ENCODE peak calls at places on chromosomes 16 and 17, in seven cellular contexts. One of them, this sample, is unnamed.

GRCh38 chr16:4415538-4416199 is 727 bp downstream of the CORO7 start:
- DNase-seq in neural progenitor cell: peak; percentile 46
- DNase-seq in PC-9: peak; percentile 46
- DNase-seq in fibroblast of lung: no peak
- DNase-seq in GM23248: peak; percentile 62
- DNase-seq in HCT116: no peak
- DNase-seq in H1: peak; percentile 67
- DNase-seq in this sample: no peak

GRCh38 chr17:63162406-63163157 is 196.5 kb downstream of the TANC2 start:
- DNase-seq in fibroblast of lung: no peak
- DNase-seq in H1: no peak
- DNase-seq in neural progenitor cell: no peak
- DNase-seq in GM23248: no peak
- DNase-seq in HCT116: no peak
- DNase-seq in PC-9: no peak
- DNase-seq in this sample: no peak

GRCh38 chr16:5024632-5025031 is 9.1 kb downstream of the NAGPA start:
- DNase-seq in neural progenitor cell: peak; percentile 37
- DNase-seq in PC-9: peak; percentile 29
- DNase-seq in HCT116: peak; percentile 24
- DNase-seq in fibroblast of lung: peak; percentile 16
- DNase-seq in GM23248: peak; percentile 31
- DNase-seq in H1: no peak
- DNase-seq in this sample: peak; percentile 45

GRCh38 chr17:34613064-34614019 is 34.0 kb downstream of the TMEM132E start:
- DNase-seq in fibroblast of lung: no peak
- DNase-seq in neural progenitor cell: peak; percentile 65
- DNase-seq in HCT116: no peak
- DNase-seq in H1: peak; percentile 54
- DNase-seq in PC-9: no peak
- DNase-seq in GM23248: peak; percentile 5
- DNase-seq in this sample: no peak

GRCh38 chr16:67294927-67295326 is 15.6 kb downstream of the PLEKHG4 start:
- DNase-seq in GM23248: peak; percentile 66
- DNase-seq in fibroblast of lung: peak; percentile 56
- DNase-seq in H1: no peak
- DNase-seq in neural progenitor cell: no peak
- DNase-seq in HCT116: no peak
- DNase-seq in PC-9: no peak
- DNase-seq in this sample: no peak

GRCh38 chr17:82483836-82484235 is 25.3 kb downstream of the NARF start:
- DNase-seq in HCT116: no peak
- DNase-seq in PC-9: no peak
- DNase-seq in GM23248: no peak
- DNase-seq in fibroblast of lung: no peak
- DNase-seq in H1: no peak
- DNase-seq in neural progenitor cell: no peak
- DNase-seq in this sample: no peak

GRCh38 chr17:39699818-39700147 is at the start of gene ERBB2:
- DNase-seq in neural progenitor cell: peak; percentile 85
- DNase-seq in PC-9: peak; percentile 66
- DNase-seq in GM23248: peak; percentile 84
- DNase-seq in fibroblast of lung: peak; percentile 73
- DNase-seq in H1: peak; percentile 67
- DNase-seq in HCT116: peak; percentile 57
- DNase-seq in this sample: peak; percentile 74

GRCh38 chr17:69501591-69502468 is 87.3 kb downstream of the MAP2K6 start:
- DNase-seq in neural progenitor cell: peak; percentile 27
- DNase-seq in GM23248: peak; percentile 68
- DNase-seq in PC-9: no peak
- DNase-seq in fibroblast of lung: peak; percentile 99
- DNase-seq in H1: no peak
- DNase-seq in HCT116: no peak
- DNase-seq in this sample: peak; percentile 20

GRCh38 chr17:77803726-77804125 is 154.8 kb upstream of the TNRC6C start:
- DNase-seq in neural progenitor cell: no peak
- DNase-seq in HCT116: no peak
- DNase-seq in fibroblast of lung: no peak
- DNase-seq in H1: no peak
- DNase-seq in GM23248: no peak
- DNase-seq in PC-9: no peak
- DNase-seq in this sample: no peak

GRCh38 chr16:54288592-54289241 is 2.1 kb upstream of the IRX3 start:
- DNase-seq in fibroblast of lung: no peak
- DNase-seq in GM23248: no peak
- DNase-seq in PC-9: no peak
- DNase-seq in H1: no peak
- DNase-seq in neural progenitor cell: peak; percentile 32
- DNase-seq in HCT116: no peak
- DNase-seq in this sample: no peak

GRCh38 chr16:68232335-68232734 is 3.6 kb downstream of the ESRP2 start:
- DNase-seq in fibroblast of lung: no peak
- DNase-seq in GM23248: no peak
- DNase-seq in HCT116: no peak
- DNase-seq in H1: no peak
- DNase-seq in neural progenitor cell: no peak
- DNase-seq in PC-9: no peak
- DNase-seq in this sample: no peak

DNA sequence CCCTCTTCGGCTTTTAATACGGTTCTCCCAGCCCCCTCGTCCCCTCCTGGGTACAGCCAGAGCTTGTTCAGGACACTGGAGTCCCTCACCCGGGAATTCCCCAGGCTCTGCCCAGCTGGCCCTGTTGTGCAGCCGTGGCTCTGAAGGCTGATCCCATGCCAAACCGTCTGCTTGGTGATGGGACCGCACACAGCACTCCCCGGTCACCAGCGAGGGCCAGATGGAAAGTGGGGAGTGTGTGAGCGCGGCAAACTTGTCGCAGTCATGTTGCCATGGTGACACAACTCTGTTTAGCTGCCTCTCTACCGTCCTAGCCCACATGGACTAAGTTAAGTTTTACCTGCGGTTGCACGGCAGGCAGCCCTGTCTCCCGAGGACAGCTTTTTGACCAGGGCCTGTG is 107.9 kb downstream of the RAP1GAP2 start:
- DNase-seq in H1: no peak
- DNase-seq in PC-9: no peak
- DNase-seq in neural progenitor cell: peak; percentile 56
- DNase-seq in fibroblast of lung: no peak
- DNase-seq in GM23248: peak; percentile 58
- DNase-seq in HCT116: no peak
- DNase-seq in this sample: no peak
- H2AFZ ChIP-seq in H1: no peak overlapping the region
- H2AFZ ChIP-seq in PC-9: no peak overlapping the region
- H2AFZ ChIP-seq in neural progenitor cell: no peak overlapping the region
- H2AFZ ChIP-seq in fibroblast of lung: no peak overlapping the region
- H2AFZ ChIP-seq in GM23248: no peak overlapping the region
- H2AFZ ChIP-seq in HCT116: no peak overlapping the region
- H2AFZ ChIP-seq in this sample: no peak overlapping the region

DNA sequence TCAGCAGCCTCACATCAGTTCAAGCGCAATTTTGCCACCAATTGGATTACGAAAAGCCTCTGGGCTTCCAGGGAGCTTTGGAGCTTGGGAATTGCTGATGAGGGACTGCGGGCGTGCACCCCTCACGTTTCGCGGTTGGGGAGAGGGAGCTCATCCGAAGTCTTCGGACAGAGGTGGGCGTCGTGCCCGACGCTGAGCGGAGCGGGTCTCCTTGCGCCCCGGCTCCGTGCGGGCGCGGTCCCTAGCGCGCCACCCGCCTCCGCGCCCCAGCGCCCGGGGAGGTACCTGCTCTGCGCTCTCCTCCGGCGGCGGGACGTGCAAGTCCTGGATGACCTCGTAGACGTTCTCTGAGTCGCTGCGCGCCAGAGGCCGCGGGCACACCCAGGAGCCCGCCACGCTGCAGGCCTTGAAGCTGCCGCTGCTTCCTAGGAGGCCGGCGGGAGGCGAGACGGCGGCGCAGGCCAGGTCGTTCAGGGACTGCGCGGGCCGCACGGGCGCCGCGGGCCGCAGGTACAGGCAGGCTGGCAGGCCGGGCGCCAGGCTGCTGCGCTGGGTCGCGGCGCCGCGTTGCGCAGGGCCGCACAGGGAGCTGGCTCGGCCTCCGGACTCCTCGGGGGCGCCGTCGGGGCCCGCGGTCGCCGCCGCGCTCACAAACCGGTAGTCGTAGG is 3.2 kb downstream of the ARHGAP27 start:
- DNase-seq in fibroblast of lung: no peak
- DNase-seq in neural progenitor cell: peak; percentile 69
- DNase-seq in GM23248: peak; percentile 46
- DNase-seq in HCT116: no peak
- DNase-seq in H1: peak; percentile 77
- DNase-seq in PC-9: no peak
- DNase-seq in this sample: no peak
- H3K4me1 ChIP-seq in fibroblast of lung: peaks cover 9% of the 10 kb centered on the region
- H3K4me1 ChIP-seq in neural progenitor cell: peaks cover 19% of the 10 kb centered on the region
- H3K4me1 ChIP-seq in GM23248: peaks cover 4% of the 10 kb centered on the region
- H3K4me1 ChIP-seq in HCT116: peaks cover 14% of the 10 kb centered on the region
- H3K4me1 ChIP-seq in H1: peaks cover 16% of the 10 kb centered on the region
- H3K4me1 ChIP-seq in PC-9: peaks cover 36% of the 10 kb centered on the region
- H3K4me1 ChIP-seq in this sample: peaks cover 26% of the 10 kb centered on the region

DNA sequence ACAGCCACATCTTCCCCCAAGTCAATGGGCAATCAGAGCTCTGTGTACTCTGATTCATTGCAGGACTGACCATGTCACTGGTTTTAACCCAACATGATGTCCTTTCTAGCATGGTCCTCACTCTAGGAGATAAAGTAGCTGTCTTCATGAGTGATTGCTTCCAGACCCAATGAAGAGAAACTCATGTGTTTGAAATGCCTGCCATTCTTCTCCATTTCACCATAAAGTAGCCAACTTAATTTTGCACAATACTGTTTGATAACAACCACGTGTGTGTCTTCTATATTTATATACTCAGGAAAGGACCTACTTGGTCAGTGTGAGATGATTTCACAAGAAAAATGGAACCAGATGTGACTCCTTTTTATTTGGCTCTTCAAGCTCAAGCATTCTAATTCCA is 172.5 kb downstream of the AXIN2 start:
- DNase-seq in neural progenitor cell: no peak
- DNase-seq in fibroblast of lung: no peak
- DNase-seq in H1: no peak
- DNase-seq in GM23248: peak; percentile 42
- DNase-seq in PC-9: no peak
- DNase-seq in HCT116: no peak
- DNase-seq in this sample: no peak
- TF ChIP-seq EZH2 in neural progenitor cell: no peak
- TF ChIP-seq EZH2 in fibroblast of lung: no peak
- TF ChIP-seq EZH2 in H1: no peak
- TF ChIP-seq EZH2 in GM23248: no peak
- TF ChIP-seq EZH2 in PC-9: no peak
- TF ChIP-seq EZH2 in HCT116: no peak
- TF ChIP-seq EZH2 in this sample: no peak

GRCh38 chr16:49998991-49999390 is 26.0 kb upstream of the CNEP1R1 start:
- DNase-seq in H1: no peak
- DNase-seq in PC-9: no peak
- DNase-seq in HCT116: no peak
- DNase-seq in fibroblast of lung: no peak
- DNase-seq in neural progenitor cell: no peak
- DNase-seq in GM23248: no peak
- DNase-seq in this sample: no peak
- H2AFZ ChIP-seq in H1: no peak overlapping the region
- H2AFZ ChIP-seq in PC-9: no peak overlapping the region
- H2AFZ ChIP-seq in HCT116: no peak overlapping the region
- H2AFZ ChIP-seq in fibroblast of lung: no peak overlapping the region
- H2AFZ ChIP-seq in neural progenitor cell: no peak overlapping the region
- H2AFZ ChIP-seq in GM23248: no peak overlapping the region
- H2AFZ ChIP-seq in this sample: no peak overlapping the region

DNA sequence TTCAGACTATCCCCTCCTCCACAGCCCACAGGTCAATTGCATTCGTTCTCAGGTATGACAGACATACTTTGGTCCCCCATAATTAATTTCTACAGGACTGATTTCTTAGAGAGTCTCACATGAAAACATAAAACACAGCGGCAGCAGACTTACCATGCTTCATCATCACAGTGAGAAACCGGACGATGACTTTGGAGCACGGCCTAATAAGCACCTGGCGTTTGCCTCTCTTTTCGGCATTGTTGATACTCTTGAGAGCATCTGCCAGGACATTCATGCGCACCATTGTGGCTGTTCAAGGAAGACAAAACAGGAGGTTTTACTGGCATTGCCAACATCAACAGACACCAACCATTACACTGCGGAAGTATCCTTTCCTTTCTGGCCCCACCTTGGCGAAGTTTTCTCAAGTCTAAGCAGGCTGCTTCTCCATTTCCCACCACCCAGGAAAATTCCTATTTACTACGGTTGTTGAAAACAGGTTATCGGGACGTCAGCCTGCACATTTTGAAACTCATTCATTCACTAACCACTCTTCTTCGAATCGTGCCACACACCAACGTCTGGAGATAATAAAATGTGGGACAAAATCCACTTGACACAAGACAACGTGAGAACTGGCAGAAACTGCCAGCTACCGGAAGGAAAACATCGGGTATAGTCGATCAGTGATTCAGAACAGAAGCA is 1.2 kb downstream of the RPS15A start:
- DNase-seq in neural progenitor cell: no peak
- DNase-seq in PC-9: no peak
- DNase-seq in HCT116: no peak
- DNase-seq in GM23248: peak; percentile 48
- DNase-seq in H1: no peak
- DNase-seq in fibroblast of lung: no peak
- DNase-seq in this sample: peak; percentile 27
- H3K4me1 ChIP-seq in neural progenitor cell: peaks cover 26% of the 10 kb centered on the region
- H3K4me1 ChIP-seq in PC-9: peaks cover 42% of the 10 kb centered on the region
- H3K4me1 ChIP-seq in HCT116: peaks cover 3% of the 10 kb centered on the region
- H3K4me1 ChIP-seq in GM23248: peaks cover 27% of the 10 kb centered on the region
- H3K4me1 ChIP-seq in H1: no peaks in the 10 kb centered on the region
- H3K4me1 ChIP-seq in fibroblast of lung: peaks cover 11% of the 10 kb centered on the region
- H3K4me1 ChIP-seq in this sample: peaks cover 43% of the 10 kb centered on the region

GRCh38 chr17:49965522-49965905 is 3.5 kb upstream of the DLX4 start:
- DNase-seq in PC-9: no peak
- DNase-seq in fibroblast of lung: no peak
- DNase-seq in H1: no peak
- DNase-seq in HCT116: no peak
- DNase-seq in GM23248: no peak
- DNase-seq in neural progenitor cell: peak; percentile 53
- DNase-seq in this sample: no peak
- TF ChIP-seq EZH2 in PC-9: no peak
- TF ChIP-seq EZH2 in fibroblast of lung: peak; percentile 21
- TF ChIP-seq EZH2 in H1: no peak
- TF ChIP-seq EZH2 in HCT116: no peak
- TF ChIP-seq EZH2 in GM23248: no peak
- TF ChIP-seq EZH2 in neural progenitor cell: peak; percentile 15
- TF ChIP-seq EZH2 in this sample: no peak

DNA sequence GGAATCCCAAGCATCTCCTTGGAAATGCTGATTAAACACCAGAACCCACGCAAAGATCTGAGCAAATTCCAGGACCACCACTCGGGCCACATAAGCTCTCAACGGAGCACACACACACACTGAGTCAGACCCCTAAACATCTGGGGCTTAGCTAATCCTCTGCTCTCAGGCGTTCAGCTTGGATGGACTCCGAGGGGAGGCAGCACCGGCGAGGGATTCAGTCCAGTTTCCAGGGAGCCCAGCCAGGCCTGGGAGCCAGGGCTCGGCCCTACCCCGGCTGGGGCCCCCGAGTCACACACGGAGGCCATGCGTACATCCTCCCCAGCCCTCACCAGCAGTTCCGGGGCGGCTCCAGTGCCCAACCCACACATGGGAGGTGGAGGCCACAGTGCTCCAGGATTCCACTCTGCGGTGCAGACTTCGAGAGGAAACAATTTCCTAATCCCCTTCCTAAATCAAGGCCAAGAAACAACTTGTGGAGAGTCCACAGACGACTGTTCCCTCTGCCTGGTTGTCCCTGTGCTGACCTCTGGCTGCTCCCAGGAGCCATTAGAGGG is 70.5 kb downstream of the GAS7 start:
- DNase-seq in H1: no peak
- DNase-seq in neural progenitor cell: peak; percentile 73
- DNase-seq in HCT116: no peak
- DNase-seq in PC-9: no peak
- DNase-seq in fibroblast of lung: peak; percentile 94
- DNase-seq in GM23248: peak; percentile 98
- DNase-seq in this sample: no peak
- H2AFZ ChIP-seq in H1: peak overlapping the region; percentile 4
- H2AFZ ChIP-seq in neural progenitor cell: no peak overlapping the region
- H2AFZ ChIP-seq in HCT116: no peak overlapping the region
- H2AFZ ChIP-seq in PC-9: no peak overlapping the region
- H2AFZ ChIP-seq in fibroblast of lung: peak overlapping the region; percentile 60
- H2AFZ ChIP-seq in GM23248: peak overlapping the region; percentile 70
- H2AFZ ChIP-seq in this sample: no peak overlapping the region

This sample was measured in mammary epithelial cell.